ENCODE peak calls at places on chromosomes 3 and 15, in seven cellular contexts. S is GM18507; J is kidney tubule cell; T is CD4-positive, CD25-positive, alpha-beta regulatory T cell; G is OCI-M1; R is PC-3; X is T47D. W is an unnamed sample.

GRCh38 chr3:10459954-10460754 is 45.2 kb downstream of the ATP2B2 start:
- DNase-seq in S (peak; percentile 28), J (peak; percentile 73), T (peak; percentile 53), G (peak; percentile 91), R (peak; percentile 85), X (peak; percentile 81), W (no peak)

GRCh38 chr3:72380193-72380592 is 468.1 kb downstream of the SHQ1 start:
- DNase-seq in S (no peak), J (peak; percentile 22), T (no peak), G (no peak), R (peak; percentile 37), X (no peak), W (no peak)

GRCh38 chr3:120302361-120302760 is 17.3 kb upstream of the GPR156 start:
- DNase-seq in S (no peak), J (no peak), T (no peak), G (no peak), R (no peak), X (no peak), W (no peak)

GRCh38 chr3:139173372-139174108 is 128.8 kb upstream of the PRR23C start:
- DNase-seq in S (no peak), J (no peak), T (no peak), G (peak; percentile 48), R (peak; percentile 29), X (no peak), W (no peak)

GRCh38 chr3:7977245-7978103 is 524.1 kb upstream of the LMCD1 start:
- DNase-seq in S (no peak), J (peak; percentile 94), T (no peak), G (peak; percentile 64), R (no peak), X (no peak), W (no peak)

GRCh38 chr15:78775472-78775871 is 35.8 kb downstream of the ADAMTS7 start:
- DNase-seq in S (no peak), J (no peak), T (no peak), G (no peak), R (no peak), X (no peak), W (no peak)

GRCh38 chr3:67848299-67848698 is 193.9 kb upstream of the SUCLG2 start:
- DNase-seq in S (no peak), J (no peak), T (no peak), G (no peak), R (no peak), X (no peak), W (no peak)

GRCh38 chr3:58994746-58995330 is 55.0 kb downstream of the CFAP20DC start:
- DNase-seq in S (peak; percentile 39), J (peak; percentile 84), T (peak; percentile 41), G (peak; percentile 77), R (peak; percentile 83), X (peak; percentile 42), W (no peak)

GRCh38 chr15:71239592-71240364 is 124.5 kb downstream of the THSD4 start:
- DNase-seq in S (no peak), J (no peak), T (no peak), G (no peak), R (no peak), X (no peak), W (no peak)

GRCh38 chr15:52674831-52675230 is 4.4 kb downstream of the ATOSA start:
- DNase-seq in S (no peak), J (no peak), T (no peak), G (no peak), R (no peak), X (no peak), W (no peak)

GRCh38 chr3:125280966-125281365 is 68.4 kb upstream of the SLC12A8 start:
- DNase-seq in S (no peak), J (peak; percentile 22), T (no peak), G (peak; percentile 30), R (no peak), X (no peak), W (no peak)

GRCh38 chr15:83943849-83944404 is 290.0 kb downstream of the ADAMTSL3 start:
- DNase-seq in S (no peak), J (no peak), T (no peak), G (no peak), R (peak; percentile 59), X (no peak), W (no peak)

GRCh38 chr15:64842986-64843561 is 1.4 kb downstream of the PLEKHO2 start:
- DNase-seq in S (no peak), J (no peak), T (no peak), G (peak; percentile 91), R (peak; percentile 12), X (no peak), W (no peak)

GRCh38 chr15:68650901-68651709 is 72.3 kb downstream of the CORO2B start:
- DNase-seq in S (peak; percentile 18), J (peak; percentile 43), T (no peak), G (peak; percentile 91), R (peak; percentile 35), X (no peak), W (no peak)

GRCh38 chr15:68833734-68834334 is 13.1 kb upstream of the ANP32A start:
- DNase-seq in S (no peak), J (no peak), T (peak; percentile 55), G (no peak), R (no peak), X (no peak), W (no peak)

GRCh38 chr3:64650710-64651109 is 37.1 kb downstream of the ADAMTS9 start:
- DNase-seq in S (no peak), J (no peak), T (no peak), G (no peak), R (no peak), X (no peak), W (no peak)

GRCh38 chr3:141844108-141844507 is 32.3 kb upstream of the ATP1B3 start:
- DNase-seq in S (no peak), J (no peak), T (no peak), G (no peak), R (no peak), X (no peak), W (no peak)

GRCh38 chr3:13071695-13072094 is 1.5 kb downstream of the IQSEC1 start:
- DNase-seq in S (no peak), J (no peak), T (no peak), G (no peak), R (no peak), X (no peak), W (no peak)

GRCh38 chr3:112815981-112816380 is 30.7 kb downstream of the CD200R1L start:
- DNase-seq in S (no peak), J (no peak), T (no peak), G (no peak), R (peak; percentile 37), X (no peak), W (no peak)

GRCh38 chr3:123055352-123055751 is 11.5 kb upstream of the PDIA5 start:
- DNase-seq in S (no peak), J (no peak), T (no peak), G (no peak), R (no peak), X (no peak), W (no peak)

GRCh38 chr3:120559228-120560061 is 36.7 kb upstream of the NDUFB4 start:
- DNase-seq in S (no peak), J (peak; percentile 93), T (peak; percentile 3), G (peak; percentile 88), R (peak; percentile 97), X (no peak), W (no peak)

W was measured in breast epithelium.